ENCODE peak calls at places on chromosomes 6 and 20, in ten cellular contexts. P is transverse colon, H is spleen, G is A549, U is adrenal gland, C is K562, X is sigmoid colon, Z is IMR-90, S is heart left ventricle, J is body of pancreas. R is an unnamed sample.

GRCh38 chr6:150409576-150410066 is 40.8 kb downstream of the IYD start:
- DNase-seq in X (no peak), S (peak; percentile 68), G (no peak), H (peak; percentile 85), U (peak; percentile 79), Z (no peak), P (peak; percentile 58), J (peak; percentile 72), C (no peak), R (peak; percentile 66)

GRCh38 chr6:37103169-37104039 is 66.5 kb upstream of the PIM1 start:
- DNase-seq in J (peak; percentile 95), G (peak; percentile 56), P (peak; percentile 93), Z (no peak), H (peak; percentile 81), U (peak; percentile 88), C (peak; percentile 97), X (peak; percentile 79), S (peak; percentile 61), R (no peak)

GRCh38 chr6:157429248-157429647 is 48.3 kb downstream of the ZDHHC14 start:
- DNase-seq in X (no peak), G (no peak), H (no peak), U (no peak), J (no peak), C (no peak), S (no peak), Z (no peak), P (no peak), R (no peak)

GRCh38 chr20:51935003-51935358 is 132.7 kb upstream of the SALL4 start:
- DNase-seq in S (no peak), C (no peak), H (no peak), U (no peak), Z (no peak), J (no peak), P (no peak), G (no peak), X (no peak), R (no peak)

GRCh38 chr6:134178230-134179044 is 126.0 kb upstream of the SLC2A12 start:
- DNase-seq in G (peak; percentile 91), P (peak; percentile 81), C (peak; percentile 58), S (peak; percentile 88), X (peak; percentile 86), Z (peak; percentile 96), U (peak; percentile 92), J (peak; percentile 80), H (peak; percentile 89), R (peak; percentile 89)

GRCh38 chr6:96246563-96246962 is 230.8 kb downstream of the FUT9 start:
- DNase-seq in U (no peak), X (no peak), J (no peak), G (no peak), H (no peak), S (no peak), P (no peak), C (no peak), Z (no peak), R (no peak)

GRCh38 chr6:44310241-44310640 is 2.9 kb downstream of the AARS2 start:
- DNase-seq in U (no peak), H (no peak), S (no peak), P (no peak), Z (no peak), J (no peak), C (no peak), G (no peak), X (no peak), R (no peak)

GRCh38 chr6:93751969-93752368 is 332.6 kb upstream of the EPHA7 start:
- DNase-seq in U (no peak), S (no peak), P (no peak), J (no peak), G (no peak), X (no peak), H (no peak), Z (no peak), C (no peak), R (no peak)

GRCh38 chr6:168909288-168909687 is 344.4 kb downstream of the THBS2 start:
- DNase-seq in U (no peak), G (no peak), S (no peak), H (no peak), J (no peak), X (no peak), P (no peak), C (no peak), Z (no peak), R (no peak)

GRCh38 chr6:25306379-25306778 is 27.2 kb downstream of the CARMIL1 start:
- DNase-seq in X (no peak), S (no peak), U (no peak), G (no peak), P (no peak), C (no peak), J (no peak), Z (no peak), H (no peak), R (no peak)

GRCh38 chr6:16804007-16804303 is 42.7 kb upstream of the ATXN1 start:
- DNase-seq in G (no peak), X (no peak), C (no peak), U (no peak), S (no peak), P (no peak), Z (no peak), H (no peak), J (no peak), R (no peak)
- H3K4me3 ChIP-seq in G (no peak overlapping the region), X (peak overlapping the region; percentile 41), C (no peak overlapping the region), U (no peak overlapping the region), S (peak overlapping the region; percentile 48), P (no peak overlapping the region), Z (no peak overlapping the region), H (no peak overlapping the region), J (no peak overlapping the region), R (no peak overlapping the region)

DNA sequence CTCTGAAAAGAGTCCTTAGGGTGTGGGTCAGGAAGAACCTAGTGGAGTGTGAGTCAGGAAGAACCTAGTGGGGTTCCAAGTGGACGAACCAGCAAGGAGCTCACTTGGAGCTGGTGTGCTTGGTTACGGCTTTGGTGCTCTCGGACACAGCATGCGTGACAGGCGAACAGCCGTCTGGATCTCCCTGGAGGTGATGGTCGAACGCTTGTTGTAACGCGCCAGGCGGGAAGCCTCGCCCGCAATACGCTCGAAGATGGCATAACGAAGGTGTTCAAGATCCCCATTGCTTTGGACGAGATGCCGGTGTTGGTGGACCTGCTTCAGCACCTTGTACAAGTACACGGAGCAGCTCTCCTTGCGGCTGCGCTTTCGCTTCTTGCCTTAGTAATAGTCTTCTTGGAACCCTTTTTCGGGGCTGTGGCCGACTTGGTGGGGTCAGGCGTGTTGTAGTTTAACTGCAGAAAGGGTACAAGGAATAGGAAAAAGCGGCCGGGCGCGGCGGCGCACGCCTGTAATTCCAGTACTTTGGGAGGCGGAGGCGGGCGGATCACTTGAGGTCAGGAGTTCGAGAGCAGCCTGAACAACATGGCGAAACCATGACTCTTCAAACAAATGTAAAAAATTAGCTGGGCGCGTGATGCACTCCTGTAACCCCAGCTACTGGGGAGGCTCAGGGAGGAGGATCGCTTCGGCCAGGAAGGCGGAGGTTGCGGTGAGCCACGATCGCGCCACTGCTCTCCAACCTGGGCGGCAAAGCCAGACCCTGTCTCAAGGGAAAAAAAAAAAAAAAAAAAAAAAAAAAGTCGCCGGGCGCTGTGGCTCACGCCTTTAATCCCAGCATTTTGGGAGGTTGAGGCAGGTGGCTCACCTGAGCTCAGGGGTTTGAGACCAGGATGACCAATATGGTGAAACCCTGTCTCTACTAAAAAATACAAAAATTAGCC is 48.0 kb downstream of the OR2B2 start:
- DNase-seq in J (peak; percentile 23), X (no peak), Z (peak; percentile 15), G (no peak), U (peak; percentile 61), C (no peak), P (peak; percentile 17), S (no peak), H (peak; percentile 86), R (peak; percentile 48)
- TF ChIP-seq POLR2A in J (no peak), X (no peak), Z (no peak), G (no peak), U (no peak), C (no peak), P (no peak), S (no peak), H (no peak), R (no peak)

GRCh38 chr20:22204801-22205200 is 379.6 kb downstream of the FOXA2 start:
- DNase-seq in C (no peak), H (no peak), G (no peak), P (no peak), Z (no peak), J (no peak), S (no peak), X (no peak), U (no peak), R (no peak)
- TF ChIP-seq CTCF in C (no peak), H (no peak), G (no peak), P (no peak), Z (no peak), J (no peak), S (no peak), X (no peak), U (no peak), R (no peak)

GRCh38 chr20:25197870-25198190 is 2.3 kb downstream of the ENTPD6 start:
- DNase-seq in G (no peak), H (no peak), S (no peak), P (no peak), J (no peak), U (no peak), X (no peak), Z (no peak), C (no peak), R (no peak)
- H3K4me3 ChIP-seq in G (no peak overlapping the region), H (no peak overlapping the region), S (no peak overlapping the region), P (no peak overlapping the region), J (no peak overlapping the region), U (no peak overlapping the region), X (no peak overlapping the region), Z (no peak overlapping the region), C (no peak overlapping the region), R (no peak overlapping the region)

DNA sequence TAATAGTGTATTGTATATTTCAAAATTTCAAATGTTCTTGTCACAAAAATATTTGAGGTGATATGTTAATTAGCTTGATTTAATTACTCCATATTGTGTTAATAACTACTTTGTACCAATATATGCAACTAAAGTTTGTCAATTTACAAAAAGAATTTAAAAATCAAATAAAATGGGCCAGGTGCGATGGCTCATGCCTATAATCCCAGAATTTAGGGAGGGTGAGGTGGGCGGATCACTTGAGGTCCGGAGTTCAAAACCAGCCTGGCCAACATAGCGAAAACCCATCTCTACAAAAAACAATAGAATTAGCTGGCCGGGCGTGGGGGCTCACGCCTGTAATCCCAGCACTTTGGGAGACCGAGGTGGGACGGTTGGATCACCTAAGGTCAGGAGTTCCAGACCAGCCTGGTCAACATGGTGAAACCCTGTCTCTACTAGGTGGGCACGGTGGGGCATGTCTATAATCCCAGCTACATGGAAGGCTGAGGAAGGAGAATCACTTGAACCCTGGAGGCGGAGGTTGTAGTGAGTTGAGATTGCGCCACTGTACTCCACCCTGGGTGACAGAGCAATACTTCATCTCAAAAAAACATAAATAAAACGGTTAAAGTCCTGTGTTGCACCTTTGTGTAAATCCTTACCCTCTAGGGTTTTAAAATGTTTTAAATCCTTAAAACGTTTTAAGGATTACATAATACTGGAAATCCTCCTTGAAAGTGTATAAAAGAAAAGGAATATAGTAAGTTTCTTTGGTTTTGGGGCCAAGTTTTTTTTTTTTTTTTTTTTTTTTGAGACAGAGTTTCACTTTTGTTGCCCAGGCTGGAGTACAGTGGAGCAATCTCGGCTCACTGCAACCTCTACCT is 4.0 kb downstream of the HSPA1B start:
- DNase-seq in X (no peak), Z (no peak), P (no peak), G (no peak), U (no peak), J (no peak), S (no peak), H (peak; percentile 76), C (no peak), R (no peak)
- TF ChIP-seq POLR2A in X (no peak), Z (no peak), P (no peak), G (peak; percentile 46), U (no peak), J (no peak), S (no peak), H (no peak), C (no peak), R (no peak)